ENCODE peak calls at places on chromosome 14, in eight cellular contexts. One of them, this sample, is unnamed.
A peak's percentile ranks its signal among the peaks of the same experiment; 100 is the strongest.

GRCh38 chr14:51603495-51603894 is 48.2 kb upstream of the FRMD6 start:
- DNase-seq in NCI-H1694: no peak
- DNase-seq in endothelial cell of umbilical vein: no peak
- DNase-seq in lung: no peak
- DNase-seq in foreskin fibroblast: no peak
- DNase-seq in GM13976: no peak
- DNase-seq in GM18507: no peak
- DNase-seq in putamen: no peak
- DNase-seq in this sample: no peak

GRCh38 chr14:77281852-77282251 is 10.8 kb upstream of the NGB start:
- DNase-seq in putamen: no peak
- DNase-seq in endothelial cell of umbilical vein: no peak
- DNase-seq in foreskin fibroblast: no peak
- DNase-seq in lung: no peak
- DNase-seq in GM13976: no peak
- DNase-seq in NCI-H1694: no peak
- DNase-seq in GM18507: no peak
- DNase-seq in this sample: no peak

GRCh38 chr14:77791225-77791600 is 8.7 kb upstream of the ADCK1 start:
- DNase-seq in GM13976: no peak
- DNase-seq in endothelial cell of umbilical vein: no peak
- DNase-seq in NCI-H1694: no peak
- DNase-seq in foreskin fibroblast: no peak
- DNase-seq in GM18507: no peak
- DNase-seq in putamen: no peak
- DNase-seq in lung: peak; percentile 31
- DNase-seq in this sample: no peak

GRCh38 chr14:72924332-72924731 is 1.9 kb upstream of the DCAF4 start:
- DNase-seq in foreskin fibroblast: no peak
- DNase-seq in GM18507: no peak
- DNase-seq in putamen: no peak
- DNase-seq in NCI-H1694: no peak
- DNase-seq in GM13976: no peak
- DNase-seq in endothelial cell of umbilical vein: no peak
- DNase-seq in lung: peak; percentile 71
- DNase-seq in this sample: peak; percentile 4

GRCh38 chr14:64733321-64733720 is 29.1 kb downstream of the PLEKHG3 start:
- DNase-seq in GM18507: no peak
- DNase-seq in foreskin fibroblast: no peak
- DNase-seq in lung: no peak
- DNase-seq in putamen: no peak
- DNase-seq in NCI-H1694: no peak
- DNase-seq in GM13976: no peak
- DNase-seq in endothelial cell of umbilical vein: no peak
- DNase-seq in this sample: no peak

GRCh38 chr14:90611936-90612335 is 204.3 kb downstream of the TTC7B start:
- DNase-seq in putamen: no peak
- DNase-seq in foreskin fibroblast: no peak
- DNase-seq in endothelial cell of umbilical vein: peak; percentile 90
- DNase-seq in lung: no peak
- DNase-seq in NCI-H1694: no peak
- DNase-seq in GM18507: no peak
- DNase-seq in GM13976: no peak
- DNase-seq in this sample: peak; percentile 26

GRCh38 chr14:22039938-22040780 is 366.5 kb upstream of the OR4E1 start:
- DNase-seq in endothelial cell of umbilical vein: peak; percentile 32
- DNase-seq in lung: no peak
- DNase-seq in GM18507: no peak
- DNase-seq in foreskin fibroblast: no peak
- DNase-seq in putamen: no peak
- DNase-seq in GM13976: no peak
- DNase-seq in NCI-H1694: no peak
- DNase-seq in this sample: peak; percentile 37

GRCh38 chr14:95993768-95994592 is 45.2 kb upstream of the C14orf132 start:
- DNase-seq in GM18507: peak; percentile 36
- DNase-seq in NCI-H1694: peak; percentile 96
- DNase-seq in lung: no peak
- DNase-seq in putamen: peak; percentile 61
- DNase-seq in endothelial cell of umbilical vein: peak; percentile 40
- DNase-seq in GM13976: peak; percentile 41
- DNase-seq in foreskin fibroblast: peak; percentile 26
- DNase-seq in this sample: peak; percentile 71

GRCh38 chr14:37195327-37195726 is 2.4 kb upstream of the MIPOL1 start:
- DNase-seq in putamen: no peak
- DNase-seq in GM13976: no peak
- DNase-seq in foreskin fibroblast: peak; percentile 62
- DNase-seq in GM18507: no peak
- DNase-seq in lung: no peak
- DNase-seq in NCI-H1694: no peak
- DNase-seq in endothelial cell of umbilical vein: peak; percentile 91
- DNase-seq in this sample: no peak

GRCh38 chr14:67722293-67722692 is 20.6 kb downstream of the RDH12 start:
- DNase-seq in foreskin fibroblast: peak; percentile 12
- DNase-seq in lung: no peak
- DNase-seq in putamen: peak; percentile 76
- DNase-seq in GM13976: no peak
- DNase-seq in endothelial cell of umbilical vein: no peak
- DNase-seq in NCI-H1694: peak; percentile 47
- DNase-seq in GM18507: no peak
- DNase-seq in this sample: peak; percentile 11

GRCh38 chr14:69048456-69048855 is 69.4 kb upstream of the ACTN1 start:
- DNase-seq in GM13976: no peak
- DNase-seq in lung: no peak
- DNase-seq in putamen: no peak
- DNase-seq in foreskin fibroblast: no peak
- DNase-seq in GM18507: no peak
- DNase-seq in NCI-H1694: no peak
- DNase-seq in endothelial cell of umbilical vein: peak; percentile 58
- DNase-seq in this sample: peak; percentile 49

GRCh38 chr14:21300892-21301291 is 21.0 kb downstream of the RPGRIP1 start:
- DNase-seq in GM18507: no peak
- DNase-seq in NCI-H1694: peak; percentile 7
- DNase-seq in lung: no peak
- DNase-seq in endothelial cell of umbilical vein: no peak
- DNase-seq in foreskin fibroblast: no peak
- DNase-seq in putamen: no peak
- DNase-seq in GM13976: peak; percentile 51
- DNase-seq in this sample: peak; percentile 61

GRCh38 chr14:81464253-81465001 is 64.3 kb upstream of the STON2 start:
- DNase-seq in GM18507: peak; percentile 28
- DNase-seq in foreskin fibroblast: peak; percentile 44
- DNase-seq in GM13976: peak; percentile 68
- DNase-seq in putamen: peak; percentile 73
- DNase-seq in NCI-H1694: peak; percentile 91
- DNase-seq in lung: peak; percentile 54
- DNase-seq in endothelial cell of umbilical vein: peak; percentile 79
- DNase-seq in this sample: peak; percentile 89

GRCh38 chr14:104393898-104394605 is 185.5 kb upstream of the C14orf180 start:
- DNase-seq in lung: peak; percentile 30
- DNase-seq in NCI-H1694: no peak
- DNase-seq in foreskin fibroblast: no peak
- DNase-seq in putamen: no peak
- DNase-seq in endothelial cell of umbilical vein: peak; percentile 62
- DNase-seq in GM18507: no peak
- DNase-seq in GM13976: peak; percentile 39
- DNase-seq in this sample: peak; percentile 52

GRCh38 chr14:79712302-79712950 is 498.9 kb downstream of the DIO2 start:
- DNase-seq in GM18507: no peak
- DNase-seq in foreskin fibroblast: no peak
- DNase-seq in GM13976: no peak
- DNase-seq in lung: no peak
- DNase-seq in endothelial cell of umbilical vein: no peak
- DNase-seq in NCI-H1694: no peak
- DNase-seq in putamen: no peak
- DNase-seq in this sample: no peak

GRCh38 chr14:55031190-55031589 is 4.2 kb downstream of the SOCS4 start:
- DNase-seq in endothelial cell of umbilical vein: peak; percentile 14
- DNase-seq in lung: no peak
- DNase-seq in NCI-H1694: no peak
- DNase-seq in putamen: no peak
- DNase-seq in GM13976: no peak
- DNase-seq in GM18507: no peak
- DNase-seq in foreskin fibroblast: no peak
- DNase-seq in this sample: no peak

GRCh38 chr14:94355191-94355794 is 32.2 kb upstream of the SERPINA6 start:
- DNase-seq in lung: peak; percentile 65
- DNase-seq in putamen: peak; percentile 26
- DNase-seq in NCI-H1694: peak; percentile 70
- DNase-seq in foreskin fibroblast: peak; percentile 46
- DNase-seq in endothelial cell of umbilical vein: no peak
- DNase-seq in GM13976: no peak
- DNase-seq in GM18507: no peak
- DNase-seq in this sample: peak; percentile 71

GRCh38 chr14:95250126-95250824 is 69.4 kb downstream of the CLMN start:
- DNase-seq in putamen: no peak
- DNase-seq in NCI-H1694: no peak
- DNase-seq in foreskin fibroblast: no peak
- DNase-seq in GM13976: no peak
- DNase-seq in GM18507: no peak
- DNase-seq in lung: no peak
- DNase-seq in endothelial cell of umbilical vein: no peak
- DNase-seq in this sample: no peak

GRCh38 chr14:74207943-74208342 is 31.3 kb upstream of the VSX2 start:
- DNase-seq in lung: no peak
- DNase-seq in endothelial cell of umbilical vein: no peak
- DNase-seq in GM18507: no peak
- DNase-seq in foreskin fibroblast: no peak
- DNase-seq in GM13976: no peak
- DNase-seq in NCI-H1694: peak; percentile 57
- DNase-seq in putamen: no peak
- DNase-seq in this sample: peak; percentile 5

GRCh38 chr14:74571901-74572828 is 39.9 kb downstream of the LTBP2 start:
- DNase-seq in lung: no peak
- DNase-seq in NCI-H1694: no peak
- DNase-seq in GM13976: no peak
- DNase-seq in endothelial cell of umbilical vein: peak; percentile 88
- DNase-seq in foreskin fibroblast: peak; percentile 97
- DNase-seq in putamen: no peak
- DNase-seq in GM18507: no peak
- DNase-seq in this sample: peak; percentile 35

GRCh38 chr14:49849213-49849847 is 3.3 kb downstream of the NEMF start:
- DNase-seq in lung: no peak
- DNase-seq in GM18507: no peak
- DNase-seq in putamen: no peak
- DNase-seq in foreskin fibroblast: no peak
- DNase-seq in endothelial cell of umbilical vein: no peak
- DNase-seq in NCI-H1694: no peak
- DNase-seq in GM13976: no peak
- DNase-seq in this sample: no peak

GRCh38 chr14:96980835-96981234 is 183.7 kb downstream of the VRK1 start:
- DNase-seq in lung: no peak
- DNase-seq in endothelial cell of umbilical vein: no peak
- DNase-seq in foreskin fibroblast: no peak
- DNase-seq in GM13976: no peak
- DNase-seq in NCI-H1694: no peak
- DNase-seq in putamen: no peak
- DNase-seq in GM18507: no peak
- DNase-seq in this sample: no peak

GRCh38 chr14:97977711-97978261 is 1180.6 kb downstream of the VRK1 start:
- DNase-seq in GM13976: no peak
- DNase-seq in lung: peak; percentile 82
- DNase-seq in putamen: peak; percentile 78
- DNase-seq in GM18507: no peak
- DNase-seq in NCI-H1694: peak; percentile 100
- DNase-seq in foreskin fibroblast: no peak
- DNase-seq in endothelial cell of umbilical vein: no peak
- DNase-seq in this sample: peak; percentile 98

GRCh38 chr14:95998656-95999055 is 40.5 kb upstream of the C14orf132 start:
- DNase-seq in foreskin fibroblast: peak; percentile 23
- DNase-seq in GM13976: no peak
- DNase-seq in GM18507: no peak
- DNase-seq in endothelial cell of umbilical vein: no peak
- DNase-seq in lung: no peak
- DNase-seq in putamen: peak; percentile 39
- DNase-seq in NCI-H1694: peak; percentile 85
- DNase-seq in this sample: peak; percentile 76

GRCh38 chr14:92690171-92691011 is 58.0 kb downstream of the LGMN start:
- DNase-seq in endothelial cell of umbilical vein: peak; percentile 59
- DNase-seq in foreskin fibroblast: no peak
- DNase-seq in GM13976: peak; percentile 67
- DNase-seq in putamen: no peak
- DNase-seq in lung: peak; percentile 46
- DNase-seq in GM18507: no peak
- DNase-seq in NCI-H1694: peak; percentile 87
- DNase-seq in this sample: peak; percentile 89

GRCh38 chr14:37061697-37062096 is 110.7 kb downstream of the SLC25A21 start:
- DNase-seq in GM13976: no peak
- DNase-seq in lung: peak; percentile 51
- DNase-seq in GM18507: no peak
- DNase-seq in foreskin fibroblast: no peak
- DNase-seq in NCI-H1694: no peak
- DNase-seq in endothelial cell of umbilical vein: no peak
- DNase-seq in putamen: no peak
- DNase-seq in this sample: no peak

GRCh38 chr14:68977137-68977740 is 1.9 kb downstream of the ACTN1 start:
- DNase-seq in endothelial cell of umbilical vein: no peak
- DNase-seq in putamen: no peak
- DNase-seq in lung: no peak
- DNase-seq in NCI-H1694: no peak
- DNase-seq in foreskin fibroblast: no peak
- DNase-seq in GM18507: no peak
- DNase-seq in GM13976: no peak
- DNase-seq in this sample: no peak

GRCh38 chr14:100025111-100025510 is 40.1 kb upstream of the EVL start:
- DNase-seq in putamen: peak; percentile 45
- DNase-seq in endothelial cell of umbilical vein: peak; percentile 35
- DNase-seq in foreskin fibroblast: no peak
- DNase-seq in NCI-H1694: no peak
- DNase-seq in GM18507: no peak
- DNase-seq in GM13976: peak; percentile 64
- DNase-seq in lung: peak; percentile 38
- DNase-seq in this sample: peak; percentile 41

GRCh38 chr14:91115986-91116385 is 2.1 kb downstream of the DGLUCY start:
- DNase-seq in GM13976: no peak
- DNase-seq in foreskin fibroblast: no peak
- DNase-seq in GM18507: no peak
- DNase-seq in lung: no peak
- DNase-seq in putamen: no peak
- DNase-seq in NCI-H1694: no peak
- DNase-seq in endothelial cell of umbilical vein: peak; percentile 18
- DNase-seq in this sample: peak; percentile 75

This sample was measured in NCI-H2171 treated with DMSO at 0.1 percent for 48 hours.